ENCODE peak calls at places on chromosome 17, in five cellular contexts. K is progenitor cell of endocrine pancreas; Q is Daoy; E is stimulated activated CD4-positive, alpha-beta T cell treated with anti-CD3 and anti-CD28 coated beads, Interleukin-4, amount 100 ng/mL, for 48 hours; V is GM13977. I is an unnamed sample.
A peak's percentile ranks its signal among the peaks of the same experiment; 100 is the strongest.

GRCh38 chr17:47246120-47246519 is 7.5 kb upstream of the ITGB3 start:
- DNase-seq in E (no peak), Q (no peak), V (no peak), K (no peak), I (no peak)

GRCh38 chr17:45857977-45858708 is 13.5 kb downstream of the SPPL2C start:
- DNase-seq in Q (no peak), E (no peak), K (peak; percentile 49), V (no peak), I (no peak)

GRCh38 chr17:71503710-71504471 is 616.9 kb upstream of the SOX9 start:
- DNase-seq in Q (no peak), K (no peak), E (no peak), V (no peak), I (no peak)

GRCh38 chr17:64978138-64978537 is 58.9 kb upstream of the LRRC37A3 start:
- DNase-seq in K (no peak), E (no peak), V (no peak), Q (no peak), I (no peak)

GRCh38 chr17:28917029-28917428 is 14.2 kb upstream of the DHRS13 start:
- DNase-seq in K (no peak), E (no peak), V (no peak), Q (no peak), I (no peak)

GRCh38 chr17:74512041-74512440 is 19.2 kb downstream of the CD300LB start:
- DNase-seq in Q (peak; percentile 64), E (no peak), K (no peak), V (no peak), I (no peak)

GRCh38 chr17:50458290-50458689 is 10.4 kb downstream of the CHAD start:
- DNase-seq in Q (no peak), K (no peak), V (no peak), E (no peak), I (no peak)

GRCh38 chr17:19278729-19279128 is 41.6 kb downstream of the EPN2 start:
- DNase-seq in E (no peak), Q (no peak), V (no peak), K (no peak), I (no peak)

GRCh38 chr17:18160128-18160856 is 23.3 kb upstream of the ALKBH5 start:
- DNase-seq in V (no peak), E (no peak), Q (no peak), K (no peak), I (no peak)